ENCODE peak calls at places on chromosomes 5 and 9, in five cellular contexts. M, L, E, W and T are unnamed samples.

GRCh38 chr5:141701341-141702119 is 19.5 kb upstream of the ARAP3 start:
- DNase-seq in M (no peak), L (no peak), E (no peak), W (no peak), T (no peak)

GRCh38 chr5:52007230-52007858 is 624.1 kb downstream of the ISL1 start:
- DNase-seq in M (no peak), L (no peak), E (no peak), W (peak), T (peak)

GRCh38 chr9:113805753-113806152 is 70.4 kb upstream of the ZNF618 start:
- DNase-seq in M (no peak), L (no peak), E (no peak), W (no peak), T (no peak)

GRCh38 chr9:128166169-128166568 is 6.1 kb downstream of the BBLN start:
- DNase-seq in M (no peak), L (no peak), E (no peak), W (no peak), T (no peak)

GRCh38 chr5:134477462-134478245 is 47.8 kb upstream of the JADE2 start:
- DNase-seq in M (no peak), L (peak), E (no peak), W (no peak), T (no peak)

GRCh38 chr5:10018670-10019069 is 231.0 kb downstream of the ATPSCKMT start:
- DNase-seq in M (no peak), L (no peak), E (no peak), W (no peak), T (peak)

GRCh38 chr9:134641173-134641985 is at the start of gene COL5A1:
- DNase-seq in M (peak), L (peak), E (peak), W (no peak), T (peak)

GRCh38 chr5:153551537-153552079 is 61.1 kb downstream of the GRIA1 start:
- DNase-seq in M (no peak), L (no peak), E (no peak), W (no peak), T (peak)

GRCh38 chr5:30957591-30957990 is 235.9 kb upstream of the CDH6 start:
- DNase-seq in M (no peak), L (no peak), E (no peak), W (no peak), T (no peak)

GRCh38 chr5:173016621-173017046 is 33.1 kb downstream of the ATP6V0E1 start:
- DNase-seq in M (peak), L (no peak), E (no peak), W (no peak), T (peak)

GRCh38 chr5:108503986-108504385 is 122.1 kb upstream of the FBXL17 start:
- DNase-seq in M (no peak), L (no peak), E (no peak), W (no peak), T (no peak)

GRCh38 chr9:114869845-114870244 is 60.5 kb downstream of the TNFSF8 start:
- DNase-seq in M (no peak), L (peak), E (peak), W (no peak), T (no peak)

GRCh38 chr9:129343697-129344375 is 165.8 kb upstream of the IER5L start:
- DNase-seq in M (no peak), L (peak), E (peak), W (peak), T (no peak)
- TF ChIP-seq CTCF in M (no peak), L (no peak), E (no peak), W (no peak), T (no peak)

DNA sequence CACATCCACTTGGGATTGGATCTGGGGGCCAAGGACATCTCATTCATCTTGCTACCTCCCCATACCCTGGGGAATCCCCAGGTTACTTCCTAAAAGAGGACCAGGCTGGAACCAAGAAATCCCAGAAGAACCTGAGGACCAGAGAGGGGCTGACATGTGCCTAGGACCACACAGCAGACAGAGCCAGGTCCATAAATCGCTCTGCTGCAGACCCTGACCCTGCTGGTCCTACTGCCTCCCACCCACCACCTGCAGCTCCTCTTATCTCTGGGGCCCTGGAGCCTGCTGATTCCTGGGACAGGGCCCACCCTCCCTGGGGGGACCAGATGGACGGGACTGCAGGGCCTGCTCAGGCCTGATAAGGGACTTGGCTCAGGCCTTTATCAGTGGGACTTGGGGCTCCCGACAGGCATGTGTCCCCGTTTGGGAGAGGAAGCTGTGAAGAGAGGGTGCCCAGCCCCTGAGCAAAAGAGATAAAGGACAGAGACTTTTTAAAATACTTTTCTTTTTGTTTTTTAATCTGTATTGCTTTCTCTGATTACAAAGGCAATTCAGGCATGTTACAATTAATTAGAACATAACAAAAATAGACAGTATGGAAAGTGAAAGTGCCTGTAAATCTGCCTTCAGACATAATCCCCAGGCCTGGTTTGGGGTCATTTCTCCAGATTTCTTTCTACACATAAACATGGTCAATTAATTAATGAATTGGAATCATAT is 101.3 kb upstream of the LARP1 start:
- DNase-seq in M (no peak), L (peak), E (no peak), W (no peak), T (no peak)
- H3K4me3 ChIP-seq in M (no peak), L (no peak), E (no peak), W (no peak), T (no peak)

GRCh38 chr5:163350083-163350482 is 87.3 kb upstream of the CCNG1 start:
- DNase-seq in M (no peak), L (no peak), E (no peak), W (peak), T (peak)
- TF ChIP-seq CTCF in M (no peak), L (no peak), E (no peak), W (peak), T (peak)

GRCh38 chr9:36401897-36402480 is 1.9 kb upstream of the RNF38 start:
- DNase-seq in M (no peak), L (no peak), E (no peak), W (no peak), T (no peak)
- H3K4me3 ChIP-seq in M (no peak), L (no peak), E (no peak), W (no peak), T (no peak)

GRCh38 chr9:13690595-13690994 is 411.1 kb upstream of the MPDZ start:
- DNase-seq in M (no peak), L (no peak), E (no peak), W (no peak), T (peak)

GRCh38 chr9:13689925-13690324 is 410.4 kb upstream of the MPDZ start:
- DNase-seq in M (no peak), L (no peak), E (no peak), W (no peak), T (peak)

GRCh38 chr9:13688223-13688989 is 408.9 kb upstream of the MPDZ start:
- DNase-seq in M (no peak), L (no peak), E (no peak), W (no peak), T (no peak)

GRCh38 chr9:13688990-13689600 is 409.6 kb upstream of the MPDZ start:
- DNase-seq in M (no peak), L (no peak), E (no peak), W (no peak), T (peak)
- TF ChIP-seq CTCF in M (no peak), L (no peak), E (no peak), W (peak), T (peak)

DNA sequence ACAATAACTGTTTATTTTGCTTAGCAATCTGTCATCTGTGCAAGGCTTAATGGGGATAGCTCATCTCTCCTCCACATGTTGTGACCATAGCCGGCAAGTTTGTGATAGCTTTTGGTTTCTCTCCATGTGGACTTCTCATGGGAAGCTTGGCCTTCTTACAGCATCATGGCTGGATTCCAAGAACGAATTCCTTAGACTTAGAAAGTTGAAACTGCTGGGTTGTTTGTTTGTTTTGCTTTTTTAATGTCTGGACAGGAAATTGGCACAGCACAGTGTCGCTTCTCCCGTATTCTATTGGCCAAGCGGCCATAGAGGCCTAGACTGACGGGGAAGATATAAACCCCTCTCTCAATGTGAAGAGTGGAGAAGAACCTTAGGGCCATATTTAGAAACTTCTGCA is 61.0 kb upstream of the PRDM9 start:
- DNase-seq in M (no peak), L (no peak), E (no peak), W (no peak), T (peak)
- H3K4me3 ChIP-seq in M (no peak), L (no peak), E (no peak), W (no peak), T (no peak)

DNA sequence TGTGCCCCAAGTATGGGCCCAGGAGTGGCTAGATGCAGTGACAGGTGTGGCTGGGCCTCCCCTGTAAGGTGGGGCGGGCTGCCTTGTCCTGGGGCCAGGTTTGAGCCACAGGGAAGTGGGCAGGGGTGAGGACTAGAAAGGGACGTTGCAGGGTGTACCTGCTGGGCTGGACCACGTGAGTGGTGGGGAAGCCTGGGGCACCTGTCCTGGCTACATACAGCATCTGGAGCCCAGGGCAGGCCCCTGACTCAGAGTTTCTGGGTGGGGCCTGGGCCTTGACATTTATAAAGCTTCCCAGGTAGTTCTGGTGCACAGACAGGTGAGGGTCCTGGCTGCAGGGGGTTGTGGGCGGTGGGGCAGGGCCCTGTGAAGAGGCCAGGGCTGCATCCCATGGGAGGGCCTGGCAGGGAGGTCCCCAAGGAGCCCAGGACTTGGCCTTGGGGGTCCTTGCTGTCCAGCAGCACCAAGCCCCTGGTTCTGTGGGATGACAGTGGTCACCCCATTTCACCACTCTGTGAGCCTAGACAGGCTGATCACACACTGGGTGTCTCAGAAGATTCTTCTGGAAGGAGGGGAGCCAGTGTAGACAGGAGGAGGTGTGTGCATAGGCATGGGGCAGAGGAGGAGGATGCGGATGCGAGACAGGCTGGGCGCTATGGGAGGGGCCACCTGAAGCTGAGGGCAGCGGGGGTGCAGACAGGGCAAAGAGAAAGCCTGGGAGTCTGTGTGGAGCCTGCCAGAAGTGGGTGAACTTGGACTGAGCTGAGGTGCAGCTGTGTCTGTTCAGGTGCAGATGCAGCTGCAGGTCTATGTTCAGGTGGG is 94.0 kb downstream of the PHF2 start:
- DNase-seq in M (peak), L (peak), E (no peak), W (peak), T (no peak)
- TF ChIP-seq CTCF in M (no peak), L (no peak), E (no peak), W (no peak), T (no peak)